ENCODE peak calls at places on chromosomes 2 and 18, in seven cellular contexts. D, H, N, M, Q, W and O are unnamed samples.

GRCh38 chr18:49070552-49070951 is 119.8 kb upstream of the SMAD7 start:
- DNase-seq in D (no peak), N (no peak), M (no peak), H (no peak), Q (no peak), W (no peak), O (no peak)

GRCh38 chr2:6054394-6054732 is 362.2 kb downstream of the SOX11 start:
- DNase-seq in D (no peak), M (no peak), W (no peak), H (no peak), N (no peak), Q (no peak), O (no peak)

GRCh38 chr2:158995677-158996049 is 27.2 kb downstream of the TANC1 start:
- DNase-seq in M (no peak), D (no peak), W (no peak), Q (no peak), H (no peak), N (no peak), O (no peak)

GRCh38 chr2:10342245-10342951 is 39.7 kb downstream of the HPCAL1 start:
- DNase-seq in W (no peak), H (no peak), M (no peak), N (no peak), Q (no peak), D (peak), O (no peak)

GRCh38 chr18:54479365-54479764 is 111.7 kb upstream of the DYNAP start:
- DNase-seq in N (no peak), W (no peak), H (no peak), M (no peak), D (no peak), Q (no peak), O (no peak)

GRCh38 chr2:220277445-220277960 is 650.1 kb downstream of the SLC4A3 start:
- DNase-seq in D (peak), N (no peak), M (no peak), Q (no peak), H (peak), W (no peak), O (no peak)

GRCh38 chr18:23135679-23136325 is 517 bp downstream of the CABLES1 start:
- DNase-seq in N (no peak), H (no peak), D (no peak), Q (peak), M (peak), W (no peak), O (no peak)

GRCh38 chr2:74893332-74893731 is 59.4 kb downstream of the HK2 start:
- DNase-seq in H (no peak), W (no peak), D (no peak), M (peak), N (no peak), Q (no peak), O (no peak)

GRCh38 chr18:23087352-23087751 is 47.9 kb upstream of the CABLES1 start:
- DNase-seq in W (peak), M (no peak), Q (no peak), N (no peak), H (no peak), D (no peak), O (no peak)

GRCh38 chr2:134120160-134120717 is 133.6 kb upstream of the MGAT5 start:
- DNase-seq in N (peak), M (no peak), D (no peak), Q (no peak), H (peak), W (no peak), O (no peak)

GRCh38 chr2:111119847-111120252 is 864 bp upstream of the BCL2L11 start:
- DNase-seq in W (no peak), Q (no peak), D (peak), M (no peak), H (no peak), N (no peak), O (no peak)

GRCh38 chr2:48874282-48874681 is 118.8 kb upstream of the LHCGR start:
- DNase-seq in W (no peak), D (no peak), N (no peak), M (no peak), H (no peak), Q (no peak), O (no peak)

DNA sequence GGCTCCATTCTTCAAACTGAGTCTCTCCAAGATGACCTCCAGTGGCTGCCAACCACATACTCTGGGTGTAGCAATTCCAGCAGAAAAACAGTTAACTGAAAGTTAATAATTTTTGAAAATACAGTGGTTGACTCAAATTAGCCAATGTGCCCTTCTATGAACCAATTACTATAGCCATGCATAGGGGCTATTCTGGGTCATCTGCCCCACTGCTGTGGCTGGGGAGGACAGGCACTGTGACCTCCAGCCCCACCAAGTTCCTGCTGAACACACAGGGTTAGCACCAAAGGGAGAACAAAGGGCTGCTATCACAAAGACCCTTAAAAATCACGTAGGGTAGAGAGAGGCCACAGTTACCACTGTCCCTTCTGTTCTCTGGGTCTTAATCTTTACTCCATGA is 123.0 kb downstream of the IRS1 start:
- DNase-seq in D (no peak), W (no peak), M (no peak), Q (no peak), H (no peak), N (no peak), O (no peak)
- H3K27ac ChIP-seq in D (no peak), W (no peak), M (no peak), Q (no peak), H (no peak), N (no peak), O (no peak)

DNA sequence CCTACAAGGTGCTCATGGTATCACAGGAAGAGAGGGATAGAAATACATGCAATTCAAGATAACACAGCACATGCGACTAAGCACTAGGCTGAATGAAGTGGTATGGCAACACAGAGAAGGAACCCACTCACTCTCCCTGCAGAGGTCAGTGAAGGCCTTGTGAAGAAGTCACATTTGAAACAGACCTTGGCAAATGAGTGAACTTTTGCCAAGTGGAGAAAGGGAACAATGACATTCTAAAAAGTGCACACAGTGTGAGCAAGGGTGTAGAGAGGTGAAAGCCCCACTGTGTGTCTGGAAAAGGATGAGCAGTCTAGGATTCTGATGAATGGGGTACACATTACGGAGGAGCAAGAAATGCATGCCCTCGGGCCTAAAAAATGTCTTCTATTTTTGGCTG is 23.3 kb downstream of the KLF7 start:
- DNase-seq in D (peak), Q (no peak), H (no peak), W (no peak), M (no peak), N (no peak), O (peak)
- H3K27ac ChIP-seq in D (peak), Q (no peak), H (peak), W (peak), M (no peak), N (peak), O (no peak)

DNA sequence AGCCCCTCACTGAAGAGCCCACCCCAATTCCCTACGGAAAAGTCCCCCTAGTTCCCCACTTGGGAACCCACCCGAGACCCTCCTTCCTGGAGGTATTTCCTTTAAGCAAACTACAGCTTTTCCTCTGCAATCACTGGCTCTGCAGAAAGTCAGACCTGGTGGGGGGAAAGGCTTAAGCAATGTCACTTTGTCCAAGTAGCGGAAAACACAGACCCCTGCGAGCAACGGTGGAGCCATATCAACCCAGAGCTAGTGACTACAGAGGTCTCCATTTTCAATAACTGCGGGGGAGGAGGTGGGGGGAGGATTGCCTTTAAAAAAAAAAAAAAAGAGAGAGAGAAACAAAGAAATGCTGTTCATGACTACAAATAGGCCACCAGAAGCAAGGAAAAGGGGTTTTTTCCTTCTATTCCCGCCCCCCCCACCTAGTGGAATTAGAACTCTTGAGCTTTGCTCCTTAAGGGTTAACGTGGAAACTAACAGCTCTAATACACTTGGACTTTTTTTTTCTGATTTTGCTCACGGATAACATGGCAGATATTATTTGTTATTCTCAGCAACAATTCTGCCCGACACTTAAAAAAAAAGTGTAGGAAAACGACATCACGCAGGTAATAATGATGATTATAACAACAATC is 1.1 kb upstream of the FRZB start:
- DNase-seq in D (no peak), W (no peak), H (no peak), N (no peak), M (no peak), Q (no peak), O (no peak)
- H3K27ac ChIP-seq in D (peak), W (peak), H (peak), N (no peak), M (no peak), Q (peak), O (no peak)

DNA sequence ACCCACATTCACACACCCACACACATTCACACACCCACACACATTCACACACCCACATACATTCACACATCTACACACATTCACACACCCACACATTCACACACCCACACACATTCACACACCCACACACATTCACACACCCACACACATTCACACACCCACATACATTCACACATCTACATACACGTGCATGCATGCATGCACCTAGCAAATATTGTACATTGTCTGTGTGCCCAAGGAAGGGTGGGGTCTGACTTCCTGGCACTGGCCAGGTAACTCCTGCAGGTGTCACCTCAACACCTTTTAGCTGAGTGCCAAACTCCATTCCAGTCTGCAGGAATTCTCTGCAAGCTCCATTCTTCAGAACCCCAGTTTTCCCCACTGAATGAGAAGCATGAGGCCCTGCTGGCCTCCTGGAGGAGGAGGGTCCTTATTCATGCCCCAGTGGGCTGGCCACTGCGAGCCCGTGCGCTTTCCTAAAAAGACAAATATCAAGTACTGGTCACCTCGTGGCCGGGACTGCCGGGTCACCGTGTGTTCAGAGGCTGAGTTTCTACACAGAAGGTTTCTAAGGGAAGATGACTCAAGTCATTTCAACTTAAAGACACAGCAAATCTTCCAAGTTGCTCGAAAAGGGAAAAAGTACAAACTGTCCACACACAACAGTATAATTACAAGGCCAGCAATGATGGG is 131.5 kb downstream of the HDAC4 start:
- DNase-seq in D (no peak), M (no peak), H (peak), W (no peak), Q (no peak), N (no peak), O (no peak)
- H3K27ac ChIP-seq in D (no peak), M (no peak), H (no peak), W (peak), Q (no peak), N (no peak), O (no peak)